ENCODE peak calls at places on chromosomes 1 and 21, in ten cellular contexts. G is brain microvascular endothelial cell, X is psoas muscle, W is AG10803, N is pancreas, P is vagina, L is HL-60, F is astrocyte, R is BE2C, H is heart left ventricle. V is an unnamed sample.

GRCh38 chr1:54995835-54996234 is 2.9 kb upstream of the BSND start:
- DNase-seq in R (no peak), X (no peak), G (no peak), L (no peak), H (no peak), F (no peak), N (no peak), P (no peak), W (no peak), V (no peak)

GRCh38 chr1:113812661-113813135 is 422 bp upstream of the RSBN1 start:
- DNase-seq in G (no peak), W (peak), R (no peak), X (peak), N (no peak), F (no peak), L (no peak), P (no peak), H (peak), V (no peak)

GRCh38 chr1:115230281-115230680 is 107.8 kb downstream of the NGF start:
- DNase-seq in L (no peak), F (no peak), X (no peak), G (no peak), P (no peak), N (no peak), H (no peak), R (no peak), W (no peak), V (no peak)

GRCh38 chr1:8989821-8990220 is 36.4 kb downstream of the SLC2A7 start:
- DNase-seq in P (no peak), H (no peak), W (no peak), R (no peak), G (peak), N (no peak), X (no peak), F (no peak), L (no peak), V (no peak)

GRCh38 chr1:201511925-201512539 is 5.1 kb upstream of the CSRP1 start:
- DNase-seq in W (no peak), L (peak), G (no peak), H (peak), P (no peak), R (peak), N (no peak), X (peak), F (no peak), V (no peak)

GRCh38 chr1:201123866-201124265 is 3.1 kb downstream of the ASCL5 start:
- DNase-seq in F (no peak), W (no peak), N (no peak), X (no peak), L (no peak), P (no peak), G (no peak), R (no peak), H (no peak), V (no peak)

GRCh38 chr1:6581561-6582305 is 1.9 kb downstream of the ZBTB48 start:
- DNase-seq in X (no peak), H (no peak), N (peak), P (no peak), G (no peak), W (no peak), F (no peak), R (no peak), L (peak), V (no peak)

GRCh38 chr1:20837554-20838192 is 50.6 kb upstream of the HP1BP3 start:
- DNase-seq in W (no peak), P (no peak), N (no peak), L (peak), G (no peak), X (no peak), R (no peak), F (no peak), H (no peak), V (no peak)

GRCh38 chr1:185595835-185596667 is 138.1 kb upstream of the HMCN1 start:
- DNase-seq in X (no peak), H (no peak), P (no peak), L (peak), G (peak), R (peak), F (peak), W (peak), N (no peak), V (no peak)

GRCh38 chr1:82994866-82995370 is 1004.0 kb downstream of the TTLL7 start:
- DNase-seq in G (peak), R (no peak), P (no peak), L (no peak), X (no peak), N (no peak), H (no peak), F (no peak), W (no peak), V (no peak)

GRCh38 chr1:44354268-44354839 is 703 bp downstream of the ERI3 start:
- DNase-seq in F (peak), N (no peak), P (no peak), X (peak), R (no peak), H (no peak), W (peak), L (no peak), G (peak), V (no peak)

GRCh38 chr1:58929667-58930325 is 145.9 kb upstream of the JUN start:
- DNase-seq in F (no peak), N (no peak), P (peak), L (no peak), H (no peak), X (no peak), R (no peak), G (no peak), W (no peak), V (no peak)

GRCh38 chr1:188061881-188062280 is 1233.1 kb downstream of the PLA2G4A start:
- DNase-seq in X (no peak), F (no peak), L (no peak), N (no peak), R (no peak), H (no peak), P (no peak), G (no peak), W (no peak), V (no peak)

GRCh38 chr1:24555591-24556413 is at the start of gene NCMAP:
- DNase-seq in F (no peak), P (no peak), X (no peak), R (no peak), W (no peak), G (no peak), H (no peak), N (peak), L (no peak), V (no peak)

GRCh38 chr1:14338509-14338908 is 260.0 kb upstream of the KAZN start:
- DNase-seq in F (no peak), H (no peak), R (no peak), N (no peak), P (no peak), X (no peak), W (no peak), L (no peak), G (no peak), V (no peak)

GRCh38 chr1:118210723-118211110 is 25.7 kb upstream of the SPAG17 start:
- DNase-seq in W (no peak), G (no peak), F (no peak), R (no peak), L (no peak), X (no peak), H (no peak), N (no peak), P (no peak), V (no peak)

GRCh38 chr1:37474697-37475379 is 458 bp downstream of the ZC3H12A start:
- DNase-seq in H (peak), L (no peak), R (no peak), G (no peak), P (no peak), W (peak), N (peak), F (no peak), X (peak), V (no peak)

GRCh38 chr1:239368436-239369109 is 17.8 kb upstream of the CHRM3 start:
- DNase-seq in H (no peak), F (no peak), P (no peak), N (no peak), L (no peak), R (no peak), X (no peak), W (no peak), G (no peak), V (no peak)

GRCh38 chr1:184019066-184019465 is 18.5 kb downstream of the COLGALT2 start:
- DNase-seq in N (no peak), X (no peak), W (no peak), G (no peak), H (no peak), P (no peak), F (no peak), L (no peak), R (no peak), V (no peak)
- TF ChIP-seq CTCF in N (no peak), X (no peak), W (no peak), G (no peak), H (no peak), P (no peak), F (no peak), L (no peak), R (no peak), V (no peak)

DNA sequence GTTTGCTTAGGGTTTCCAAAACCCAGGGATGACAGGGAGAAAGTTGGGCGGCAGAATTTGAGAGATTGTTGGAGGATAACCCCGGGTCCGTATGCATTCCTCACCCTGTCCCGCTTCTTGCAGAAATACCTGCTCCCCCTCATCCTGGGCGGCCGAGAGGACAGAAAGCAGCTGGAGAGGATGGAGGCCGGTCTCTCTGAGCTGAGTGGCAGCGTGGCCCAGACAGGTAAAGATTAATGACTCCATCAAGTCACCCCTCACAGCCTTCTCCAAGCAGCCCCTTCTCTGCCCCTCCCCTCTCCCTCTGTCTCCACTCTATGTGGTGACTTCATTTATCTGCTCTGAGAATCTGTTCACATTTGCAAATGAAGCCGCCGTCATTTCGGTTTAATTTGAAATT is 148.1 kb downstream of the PEX14 start:
- DNase-seq in L (no peak), N (peak), F (no peak), P (no peak), R (no peak), W (no peak), H (no peak), X (no peak), G (no peak), V (no peak)
- H3K4me3 ChIP-seq in L (no peak), N (no peak), F (no peak), P (no peak), R (no peak), W (no peak), H (no peak), X (no peak), G (no peak), V (no peak)

DNA sequence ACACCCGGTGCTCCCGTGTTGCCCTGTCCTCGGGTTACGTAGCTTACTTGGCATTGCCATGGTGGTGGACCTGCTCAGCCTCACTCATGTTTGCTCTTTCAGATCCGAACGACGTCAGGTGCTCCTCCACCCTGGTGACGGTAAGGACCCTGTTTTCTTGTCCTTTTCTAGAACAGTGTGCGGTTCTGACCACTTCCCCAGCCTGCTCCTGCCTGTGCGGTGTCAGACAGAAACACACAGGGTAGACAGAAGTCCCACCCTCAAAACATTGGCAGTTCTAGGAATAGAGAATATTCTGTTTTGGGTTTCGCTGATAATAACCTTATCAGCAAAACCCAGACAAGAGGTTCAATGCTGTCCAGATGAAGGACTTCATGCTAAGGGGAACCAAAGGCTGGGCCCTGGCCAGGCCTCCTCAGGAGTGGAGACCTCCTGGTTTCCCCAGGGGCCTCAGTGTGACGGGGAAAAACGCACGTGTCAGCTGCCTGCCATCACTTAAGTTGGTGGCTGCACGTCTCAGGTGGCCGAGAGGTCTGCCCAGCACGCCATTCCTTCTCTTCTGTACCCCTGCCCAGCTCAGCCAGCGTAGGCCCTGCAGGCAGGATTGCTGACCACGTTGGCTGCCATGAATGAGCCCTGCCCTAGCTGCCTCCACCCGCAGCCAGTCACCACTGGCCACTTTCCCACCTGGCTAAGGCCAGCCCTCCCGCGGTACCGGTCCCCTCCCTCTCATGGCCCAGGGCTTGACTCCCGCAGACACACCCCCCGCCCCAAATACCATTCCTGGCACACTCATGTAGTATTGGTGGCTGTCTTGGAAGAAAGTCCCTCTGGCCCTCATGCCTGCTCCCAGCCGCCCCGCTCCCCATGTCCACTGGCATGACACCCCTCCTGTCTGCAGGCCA is 33.6 kb downstream of the SLC37A1 start:
- DNase-seq in N (peak), R (no peak), L (no peak), H (no peak), W (no peak), X (no peak), F (no peak), P (no peak), G (no peak), V (no peak)
- TF ChIP-seq CTCF in N (no peak), R (no peak), L (no peak), H (no peak), W (no peak), X (no peak), F (no peak), P (no peak), G (no peak), V (no peak)

DNA sequence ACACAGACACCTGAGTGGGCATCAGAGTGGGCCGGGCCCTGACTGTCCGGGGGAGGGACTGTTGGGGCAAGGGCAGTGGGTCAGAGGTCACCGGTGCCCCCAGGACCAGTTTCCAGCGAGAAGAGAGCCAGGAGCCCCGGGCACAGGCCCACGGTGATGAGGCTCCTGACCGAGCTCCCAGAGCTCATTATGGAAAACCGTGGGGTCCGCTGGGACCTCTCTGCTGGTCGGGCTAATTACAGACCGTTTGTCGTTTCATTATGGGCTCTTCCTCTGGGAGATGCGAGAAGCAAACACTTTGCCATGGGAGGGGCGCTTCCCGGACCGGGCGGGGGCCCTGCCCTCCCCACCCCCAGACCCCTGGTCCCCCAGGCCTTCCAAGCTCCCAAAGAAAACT is 12.0 kb upstream of the TTLL10 start:
- DNase-seq in P (no peak), N (no peak), L (no peak), G (no peak), X (no peak), H (no peak), W (no peak), F (no peak), R (no peak), V (no peak)
- H3K4me3 ChIP-seq in P (no peak), N (no peak), L (no peak), G (no peak), X (no peak), H (no peak), W (no peak), F (no peak), R (no peak), V (no peak)

GRCh38 chr21:45487891-45488600 is 54.2 kb downstream of the SLC19A1 start:
- DNase-seq in G (peak), W (no peak), P (no peak), N (no peak), R (no peak), X (no peak), L (no peak), F (no peak), H (no peak), V (no peak)
- TF ChIP-seq CTCF in G (no peak), W (no peak), P (no peak), N (no peak), R (no peak), X (no peak), L (no peak), F (no peak), H (no peak), V (no peak)

GRCh38 chr1:155082301-155082940 is 3.8 kb downstream of the EFNA3 start:
- DNase-seq in R (no peak), W (no peak), L (no peak), N (no peak), H (no peak), F (no peak), X (no peak), G (no peak), P (peak), V (no peak)
- H3K4me3 ChIP-seq in R (no peak), W (no peak), L (no peak), N (no peak), H (peak), F (no peak), X (peak), G (no peak), P (peak), V (no peak)

GRCh38 chr1:220991506-220991905 is 112.3 kb downstream of the HLX start:
- DNase-seq in G (no peak), N (no peak), L (no peak), R (no peak), P (no peak), H (no peak), W (peak), X (no peak), F (no peak), V (no peak)

GRCh38 chr1:220992705-220993052 is 113.4 kb downstream of the HLX start:
- DNase-seq in H (no peak), X (no peak), N (no peak), R (no peak), F (no peak), W (no peak), L (no peak), G (no peak), P (no peak), V (no peak)

GRCh38 chr1:220994671-220995070 is 115.4 kb downstream of the HLX start:
- DNase-seq in X (no peak), N (no peak), W (no peak), H (no peak), F (no peak), R (no peak), P (no peak), L (no peak), G (no peak), V (no peak)

GRCh38 chr1:220991959-220992704 is 112.9 kb downstream of the HLX start:
- DNase-seq in X (no peak), N (no peak), G (no peak), W (peak), H (no peak), F (no peak), R (peak), L (no peak), P (no peak), V (no peak)

GRCh38 chr1:220990417-220991337 is 111.4 kb downstream of the HLX start:
- DNase-seq in X (no peak), L (no peak), N (no peak), H (no peak), F (peak), W (peak), P (no peak), R (peak), G (peak), V (peak)
- TF ChIP-seq CTCF in X (no peak), L (no peak), N (no peak), H (no peak), F (no peak), W (peak), P (no peak), R (peak), G (peak), V (peak)

V was measured in epithelial cell of proximal tubule.